ENCODE peak calls at places on chromosomes 3 and 15, in six cellular contexts. H, W, C, M, T and R are unnamed samples.

GRCh38 chr3:23691343-23691895 is 114.3 kb upstream of the UBE2E1 start:
- DNase-seq in W (no peak), H (no peak), M (no peak), T (no peak), C (no peak), R (no peak)

GRCh38 chr3:154584041-154584440 is 154.1 kb upstream of the GPR149 start:
- DNase-seq in C (no peak), T (no peak), W (no peak), M (no peak), H (no peak), R (no peak)

GRCh38 chr3:172680684-172681083 is 30.2 kb downstream of the NCEH1 start:
- DNase-seq in H (no peak), C (no peak), W (no peak), M (no peak), T (no peak), R (no peak)

GRCh38 chr15:90860942-90861675 is 7.3 kb upstream of the FURIN start:
- DNase-seq in T (no peak), C (no peak), W (no peak), H (no peak), M (no peak), R (no peak)

GRCh38 chr15:88450125-88450798 is 16.9 kb downstream of the MRPL46 start:
- DNase-seq in M (peak), H (peak), W (peak), T (peak), C (peak), R (peak)

GRCh38 chr3:66140106-66140505 is 80.7 kb upstream of the SLC25A26 start:
- DNase-seq in M (no peak), C (no peak), H (no peak), W (no peak), T (no peak), R (no peak)

GRCh38 chr3:13687409-13687989 is 138.6 kb downstream of the FBLN2 start:
- DNase-seq in T (no peak), H (no peak), W (no peak), M (no peak), C (no peak), R (no peak)

GRCh38 chr15:47300035-47300434 is 417.3 kb upstream of the SEMA6D start:
- DNase-seq in T (no peak), M (no peak), W (no peak), C (no peak), H (no peak), R (no peak)

GRCh38 chr3:59555593-59556315 is 505.9 kb upstream of the CFAP20DC start:
- DNase-seq in H (no peak), M (no peak), T (no peak), W (no peak), C (no peak), R (no peak)

GRCh38 chr15:33638439-33638838 is 327.7 kb downstream of the RYR3 start:
- DNase-seq in C (no peak), M (no peak), W (no peak), T (no peak), H (no peak), R (no peak)

GRCh38 chr15:25740438-25741252 is 122.5 kb downstream of the ATP10A start:
- DNase-seq in W (no peak), C (no peak), T (no peak), H (no peak), M (no peak), R (no peak)

GRCh38 chr15:61890106-61890505 is 170.1 kb downstream of the VPS13C start:
- DNase-seq in H (no peak), W (no peak), C (no peak), T (no peak), M (no peak), R (no peak)

GRCh38 chr3:151085227-151085888 is at the start of gene MED12L:
- DNase-seq in W (peak), T (peak), C (no peak), M (peak), H (peak), R (no peak)

GRCh38 chr3:39177708-39178332 is 14.6 kb downstream of the XIRP1 start:
- DNase-seq in M (peak), C (peak), T (peak), H (peak), W (peak), R (peak)

GRCh38 chr3:114221165-114221880 is 16.1 kb downstream of the ZNF80 start:
- DNase-seq in C (no peak), H (no peak), W (no peak), T (no peak), M (peak), R (no peak)

GRCh38 chr3:18841422-18842343 is 306.6 kb upstream of the KCNH8 start:
- DNase-seq in W (no peak), C (no peak), T (no peak), M (no peak), H (no peak), R (no peak)

GRCh38 chr3:58085616-58086015 is 77.4 kb downstream of the FLNB start:
- DNase-seq in M (no peak), W (no peak), C (no peak), H (no peak), T (no peak), R (no peak)

GRCh38 chr3:78660958-78661357 is 1106.8 kb downstream of the ROBO1 start:
- DNase-seq in T (no peak), M (no peak), C (no peak), W (no peak), H (no peak), R (no peak)

GRCh38 chr3:134748698-134749097 is 46.4 kb upstream of the EPHB1 start:
- DNase-seq in T (no peak), W (no peak), C (no peak), M (no peak), H (no peak), R (no peak)

GRCh38 chr3:29012011-29012410 is 268.9 kb upstream of the RBMS3 start:
- DNase-seq in T (no peak), C (no peak), M (no peak), W (no peak), H (no peak), R (no peak)

GRCh38 chr15:98017150-98017964 is 56.9 kb downstream of the ARRDC4 start:
- DNase-seq in M (no peak), H (no peak), C (no peak), T (no peak), W (no peak), R (no peak)

GRCh38 chr15:80838666-80839065 is 59.5 kb downstream of the CEMIP start:
- DNase-seq in M (no peak), H (no peak), T (no peak), C (no peak), W (no peak), R (no peak)

GRCh38 chr3:126261037-126261436 is 80.7 kb upstream of the ALDH1L1 start:
- DNase-seq in W (peak), M (peak), H (peak), T (no peak), C (no peak), R (no peak)